ENCODE peak calls at places on chromosomes 1 and 21, in ten cellular contexts. U is CD4-positive, alpha-beta T cell; H is GM04503; L is anterior cingulate cortex; N is AG08396; X is stimulated activated CD4-positive, alpha-beta T cell treated with anti-CD3 and anti-CD28 coated beads, Interleukin-4, amount 100 ng/mL, for 24 hours; T is AG09319; O is activated CD8-positive, alpha-beta T cell treated with anti-CD3 and anti-CD28 coated beads, Interleukin-2, amount 10 ng/mL, durations not matched to agents 7 days and 5 days; A is GM13977; I is right cardiac atrium. R is an unnamed sample.
A peak's percentile ranks its signal among the peaks of the same experiment; 100 is the strongest.

GRCh38 chr1:94081566-94082344 is 39.2 kb downstream of the ABCA4 start:
- DNase-seq in U (no peak), I (no peak), N (peak; percentile 45), T (peak; percentile 92), L (no peak), A (no peak), H (peak; percentile 88), X (no peak), O (no peak), R (no peak)

GRCh38 chr1:83959824-83960441 is 39.0 kb downstream of the TTLL7 start:
- DNase-seq in N (no peak), A (no peak), U (no peak), O (no peak), L (no peak), T (no peak), H (no peak), X (no peak), I (no peak), R (no peak)

GRCh38 chr1:210989949-210990348 is 144.0 kb downstream of the KCNH1 start:
- DNase-seq in O (no peak), H (no peak), X (no peak), U (no peak), L (no peak), I (no peak), T (no peak), N (no peak), A (no peak), R (no peak)

GRCh38 chr1:225580180-225581099 is 72.5 kb downstream of the ENAH start:
- DNase-seq in H (no peak), N (no peak), U (no peak), I (no peak), L (no peak), X (no peak), T (no peak), A (no peak), O (no peak), R (no peak)

GRCh38 chr1:3778590-3779264 is 6.2 kb downstream of the SMIM1 start:
- DNase-seq in X (no peak), I (peak; percentile 74), U (no peak), T (no peak), O (no peak), N (no peak), A (no peak), H (no peak), L (no peak), R (no peak)

GRCh38 chr21:45555557-45556301 is 13.5 kb upstream of the SLC19A1 start:
- DNase-seq in L (peak; percentile 81), T (peak; percentile 49), U (no peak), A (peak; percentile 95), N (peak; percentile 94), I (peak; percentile 90), O (no peak), X (no peak), H (peak; percentile 64), R (peak; percentile 21)

GRCh38 chr21:41369915-41370839 is 8.3 kb downstream of the MX2 start:
- DNase-seq in H (no peak), U (peak; percentile 30), X (peak; percentile 42), I (peak; percentile 67), T (no peak), N (no peak), A (peak; percentile 66), L (no peak), O (peak; percentile 63), R (peak; percentile 40)

GRCh38 chr1:174224641-174225040 is 65.3 kb downstream of the RABGAP1L start:
- DNase-seq in L (no peak), H (no peak), T (no peak), O (no peak), U (no peak), X (no peak), N (no peak), I (no peak), A (no peak), R (no peak)

GRCh38 chr21:40120944-40121575 is 253.8 kb downstream of the PCP4 start:
- DNase-seq in L (no peak), T (no peak), N (no peak), I (no peak), X (no peak), O (no peak), A (no peak), H (no peak), U (no peak), R (no peak)

GRCh38 chr1:24344090-24344742 is 25.1 kb downstream of the GRHL3 start:
- DNase-seq in T (no peak), I (no peak), H (no peak), L (no peak), N (no peak), O (no peak), U (no peak), X (no peak), A (no peak), R (no peak)

GRCh38 chr1:85387781-85388180 is 77.2 kb downstream of the DDAH1 start:
- DNase-seq in I (no peak), L (no peak), H (no peak), U (no peak), O (no peak), N (no peak), A (no peak), T (no peak), X (no peak), R (no peak)

R was measured in effector memory CD8-positive, alpha-beta T cell.